ENCODE peak calls at places on chromosomes 13 and 19, in five cellular contexts. One of them, this sample, is unnamed.

GRCh38 chr13:113883921-113884804 is 20.3 kb upstream of the GAS6 start:
- DNase-seq in astrocyte of the spinal cord: no peak
- DNase-seq in mesothelial cell of epicardium: no peak
- DNase-seq in Calu3: no peak
- DNase-seq in WTC11: no peak
- DNase-seq in this sample: no peak

GRCh38 chr13:44088911-44089851 is 209.5 kb downstream of the LACC1 start:
- DNase-seq in WTC11: no peak
- DNase-seq in mesothelial cell of epicardium: no peak
- DNase-seq in astrocyte of the spinal cord: no peak
- DNase-seq in Calu3: no peak
- DNase-seq in this sample: no peak

GRCh38 chr13:40344270-40345148 is 321.9 kb downstream of the FOXO1 start:
- DNase-seq in Calu3: no peak
- DNase-seq in mesothelial cell of epicardium: no peak
- DNase-seq in astrocyte of the spinal cord: no peak
- DNase-seq in WTC11: no peak
- DNase-seq in this sample: no peak

GRCh38 chr13:103349664-103350063 is 283.4 kb upstream of the SLC10A2 start:
- DNase-seq in mesothelial cell of epicardium: peak
- DNase-seq in Calu3: no peak
- DNase-seq in WTC11: no peak
- DNase-seq in astrocyte of the spinal cord: no peak
- DNase-seq in this sample: peak

GRCh38 chr13:97235549-97236206 is 13.5 kb downstream of the MBNL2 start:
- DNase-seq in mesothelial cell of epicardium: no peak
- DNase-seq in WTC11: no peak
- DNase-seq in Calu3: no peak
- DNase-seq in astrocyte of the spinal cord: no peak
- DNase-seq in this sample: no peak

GRCh38 chr19:49573009-49573408 is 7.3 kb downstream of the NOSIP start:
- DNase-seq in WTC11: no peak
- DNase-seq in Calu3: no peak
- DNase-seq in astrocyte of the spinal cord: no peak
- DNase-seq in mesothelial cell of epicardium: no peak
- DNase-seq in this sample: no peak

GRCh38 chr19:11551603-11552235 is 7.3 kb downstream of the ELOF1 start:
- DNase-seq in mesothelial cell of epicardium: no peak
- DNase-seq in WTC11: peak
- DNase-seq in astrocyte of the spinal cord: no peak
- DNase-seq in Calu3: peak
- DNase-seq in this sample: peak

GRCh38 chr19:29771708-29772415 is 39.9 kb upstream of the CCNE1 start:
- DNase-seq in Calu3: peak
- DNase-seq in WTC11: peak
- DNase-seq in astrocyte of the spinal cord: peak
- DNase-seq in mesothelial cell of epicardium: peak
- DNase-seq in this sample: peak

GRCh38 chr19:20422216-20422615 is 143.4 kb downstream of the ZNF737 start:
- DNase-seq in Calu3: no peak
- DNase-seq in mesothelial cell of epicardium: no peak
- DNase-seq in astrocyte of the spinal cord: no peak
- DNase-seq in WTC11: no peak
- DNase-seq in this sample: no peak

GRCh38 chr13:90872491-90873025 is 474.9 kb upstream of the MIR17HG start:
- DNase-seq in astrocyte of the spinal cord: no peak
- DNase-seq in Calu3: no peak
- DNase-seq in mesothelial cell of epicardium: no peak
- DNase-seq in WTC11: no peak
- DNase-seq in this sample: no peak

GRCh38 chr13:101749584-101749983 is 297.1 kb downstream of the ITGBL1 start:
- DNase-seq in WTC11: no peak
- DNase-seq in astrocyte of the spinal cord: no peak
- DNase-seq in Calu3: no peak
- DNase-seq in mesothelial cell of epicardium: no peak
- DNase-seq in this sample: no peak

GRCh38 chr19:35293733-35294309 is 1.9 kb downstream of the MAG start:
- DNase-seq in astrocyte of the spinal cord: no peak
- DNase-seq in WTC11: peak
- DNase-seq in mesothelial cell of epicardium: no peak
- DNase-seq in Calu3: no peak
- DNase-seq in this sample: no peak

GRCh38 chr19:38196245-38196837 is 27.7 kb downstream of the DPF1 start:
- DNase-seq in mesothelial cell of epicardium: no peak
- DNase-seq in WTC11: no peak
- DNase-seq in astrocyte of the spinal cord: no peak
- DNase-seq in Calu3: no peak
- DNase-seq in this sample: no peak

GRCh38 chr19:54444737-54445136 is 4.3 kb upstream of the LENG8 start:
- DNase-seq in Calu3: no peak
- DNase-seq in mesothelial cell of epicardium: no peak
- DNase-seq in WTC11: no peak
- DNase-seq in astrocyte of the spinal cord: no peak
- DNase-seq in this sample: no peak

GRCh38 chr13:73704587-73704986 is 429.6 kb downstream of the KLF12 start:
- DNase-seq in astrocyte of the spinal cord: no peak
- DNase-seq in Calu3: peak
- DNase-seq in WTC11: no peak
- DNase-seq in mesothelial cell of epicardium: no peak
- DNase-seq in this sample: no peak

GRCh38 chr19:37007587-37008220 is 70.5 kb upstream of the ZNF420 start:
- DNase-seq in WTC11: no peak
- DNase-seq in mesothelial cell of epicardium: no peak
- DNase-seq in Calu3: no peak
- DNase-seq in astrocyte of the spinal cord: peak
- DNase-seq in this sample: peak

GRCh38 chr13:20984879-20985278 is 76.5 kb downstream of the LATS2 start:
- DNase-seq in WTC11: no peak
- DNase-seq in astrocyte of the spinal cord: peak
- DNase-seq in mesothelial cell of epicardium: no peak
- DNase-seq in Calu3: no peak
- DNase-seq in this sample: no peak

GRCh38 chr19:2532252-2533071 is 56.5 kb downstream of the GADD45B start:
- DNase-seq in mesothelial cell of epicardium: no peak
- DNase-seq in astrocyte of the spinal cord: peak
- DNase-seq in Calu3: no peak
- DNase-seq in WTC11: no peak
- DNase-seq in this sample: no peak

GRCh38 chr19:55527197-55528029 is 9.5 kb downstream of the SBK2 start:
- DNase-seq in WTC11: no peak
- DNase-seq in astrocyte of the spinal cord: no peak
- DNase-seq in Calu3: no peak
- DNase-seq in mesothelial cell of epicardium: no peak
- DNase-seq in this sample: no peak

GRCh38 chr13:37326319-37326718 is 220.9 kb upstream of the CSNK1A1L start:
- DNase-seq in astrocyte of the spinal cord: no peak
- DNase-seq in WTC11: no peak
- DNase-seq in mesothelial cell of epicardium: no peak
- DNase-seq in Calu3: no peak
- DNase-seq in this sample: no peak

GRCh38 chr19:4089400-4089908 is 22.8 kb upstream of the ZBTB7A start:
- DNase-seq in mesothelial cell of epicardium: no peak
- DNase-seq in WTC11: no peak
- DNase-seq in Calu3: no peak
- DNase-seq in astrocyte of the spinal cord: no peak
- DNase-seq in this sample: no peak

GRCh38 chr19:2426661-2427322 is 594 bp downstream of the TIMM13 start:
- DNase-seq in Calu3: peak
- DNase-seq in WTC11: peak
- DNase-seq in astrocyte of the spinal cord: no peak
- DNase-seq in mesothelial cell of epicardium: peak
- DNase-seq in this sample: peak

GRCh38 chr13:41222259-41222852 is 28.0 kb upstream of the KBTBD7 start:
- DNase-seq in mesothelial cell of epicardium: no peak
- DNase-seq in Calu3: peak
- DNase-seq in astrocyte of the spinal cord: peak
- DNase-seq in WTC11: peak
- DNase-seq in this sample: peak

GRCh38 chr19:55640043-55640576 is 692 bp upstream of the ZNF580 start:
- DNase-seq in mesothelial cell of epicardium: no peak
- DNase-seq in Calu3: no peak
- DNase-seq in astrocyte of the spinal cord: peak
- DNase-seq in WTC11: peak
- DNase-seq in this sample: peak

GRCh38 chr19:6761053-6761676 is 6.1 kb downstream of the SH2D3A start:
- DNase-seq in Calu3: no peak
- DNase-seq in WTC11: no peak
- DNase-seq in astrocyte of the spinal cord: no peak
- DNase-seq in mesothelial cell of epicardium: no peak
- DNase-seq in this sample: no peak

GRCh38 chr13:97295279-97296182 is 73.4 kb downstream of the MBNL2 start:
- DNase-seq in mesothelial cell of epicardium: no peak
- DNase-seq in Calu3: no peak
- DNase-seq in astrocyte of the spinal cord: peak
- DNase-seq in WTC11: no peak
- DNase-seq in this sample: no peak

GRCh38 chr19:20167020-20167644 is at the start of gene ZNF486:
- DNase-seq in astrocyte of the spinal cord: peak
- DNase-seq in WTC11: peak
- DNase-seq in mesothelial cell of epicardium: peak
- DNase-seq in Calu3: no peak
- DNase-seq in this sample: peak

GRCh38 chr13:44169018-44169909 is 204.4 kb upstream of the SERP2 start:
- DNase-seq in WTC11: no peak
- DNase-seq in mesothelial cell of epicardium: no peak
- DNase-seq in astrocyte of the spinal cord: no peak
- DNase-seq in Calu3: no peak
- DNase-seq in this sample: no peak

GRCh38 chr13:82993417-82993816 is 888.9 kb downstream of the SLITRK1 start:
- DNase-seq in astrocyte of the spinal cord: no peak
- DNase-seq in WTC11: no peak
- DNase-seq in mesothelial cell of epicardium: no peak
- DNase-seq in Calu3: no peak
- DNase-seq in this sample: no peak

GRCh38 chr19:310141-310651 is 19.0 kb upstream of the PLPP2 start:
- DNase-seq in mesothelial cell of epicardium: no peak
- DNase-seq in Calu3: no peak
- DNase-seq in astrocyte of the spinal cord: peak
- DNase-seq in WTC11: no peak
- DNase-seq in this sample: no peak

GRCh38 chr19:7799640-7800355 is 30.2 kb upstream of the EVI5L start:
- DNase-seq in mesothelial cell of epicardium: peak
- DNase-seq in WTC11: peak
- DNase-seq in Calu3: peak
- DNase-seq in astrocyte of the spinal cord: peak
- DNase-seq in this sample: peak

GRCh38 chr19:54515156-54515555 is 12.5 kb downstream of the LAIR2 start:
- DNase-seq in WTC11: no peak
- DNase-seq in mesothelial cell of epicardium: no peak
- DNase-seq in astrocyte of the spinal cord: no peak
- DNase-seq in Calu3: no peak
- DNase-seq in this sample: no peak

GRCh38 chr13:74641586-74641985 is 507.4 kb upstream of the KLF12 start:
- DNase-seq in Calu3: no peak
- DNase-seq in mesothelial cell of epicardium: no peak
- DNase-seq in WTC11: no peak
- DNase-seq in astrocyte of the spinal cord: peak
- DNase-seq in this sample: no peak

GRCh38 chr13:112510002-112510780 is 77.8 kb downstream of the TUBGCP3 start:
- DNase-seq in mesothelial cell of epicardium: no peak
- DNase-seq in WTC11: peak
- DNase-seq in Calu3: no peak
- DNase-seq in astrocyte of the spinal cord: peak
- DNase-seq in this sample: peak

GRCh38 chr19:18282021-18282787 is 782 bp upstream of the JUND start:
- DNase-seq in astrocyte of the spinal cord: no peak
- DNase-seq in WTC11: no peak
- DNase-seq in Calu3: peak
- DNase-seq in mesothelial cell of epicardium: no peak
- DNase-seq in this sample: no peak
- TF ChIP-seq CTCF in astrocyte of the spinal cord: peak
- TF ChIP-seq CTCF in WTC11: no peak
- TF ChIP-seq CTCF in Calu3: no peak
- TF ChIP-seq CTCF in mesothelial cell of epicardium: no peak
- TF ChIP-seq CTCF in this sample: no peak

GRCh38 chr19:46621191-46622117 is 3.4 kb downstream of the PTGIR start:
- DNase-seq in Calu3: no peak
- DNase-seq in WTC11: peak
- DNase-seq in astrocyte of the spinal cord: no peak
- DNase-seq in mesothelial cell of epicardium: no peak
- DNase-seq in this sample: no peak
- TF ChIP-seq CTCF in Calu3: peak
- TF ChIP-seq CTCF in WTC11: no peak
- TF ChIP-seq CTCF in astrocyte of the spinal cord: peak
- TF ChIP-seq CTCF in mesothelial cell of epicardium: peak
- TF ChIP-seq CTCF in this sample: no peak

DNA sequence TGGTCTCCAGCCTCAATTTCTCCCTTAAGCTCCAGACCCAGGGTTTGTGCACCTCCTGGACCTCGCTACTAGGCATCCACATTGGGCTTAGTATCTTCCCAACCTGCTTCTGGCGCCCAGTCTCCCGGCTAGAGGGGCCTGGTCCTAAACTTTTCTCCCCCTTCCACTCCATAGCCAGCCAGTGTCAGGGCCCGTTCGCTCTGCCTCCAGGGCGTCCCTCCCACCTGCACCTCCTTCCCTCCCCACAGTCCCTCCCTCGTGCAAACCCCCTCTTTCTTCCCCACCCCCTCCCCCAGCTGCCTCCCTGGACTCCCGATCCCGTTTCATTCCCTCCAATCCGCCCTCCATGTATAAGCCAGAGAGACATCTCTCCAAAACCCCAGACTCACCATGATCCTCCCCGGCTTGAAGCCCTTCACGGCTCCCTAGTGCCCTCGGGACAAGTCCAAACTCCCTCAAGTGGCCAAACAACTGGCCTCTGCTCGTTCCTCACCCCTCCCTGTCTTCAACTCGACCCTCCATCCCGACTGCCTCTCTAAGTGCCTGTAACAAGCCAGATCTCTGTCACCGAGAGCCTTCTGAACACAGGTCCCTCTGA is 1.0 kb upstream of the SAMD4B start:
- DNase-seq in Calu3: peak
- DNase-seq in astrocyte of the spinal cord: no peak
- DNase-seq in WTC11: peak
- DNase-seq in mesothelial cell of epicardium: peak
- DNase-seq in this sample: peak
- TF ChIP-seq CTCF in Calu3: no peak
- TF ChIP-seq CTCF in astrocyte of the spinal cord: peak
- TF ChIP-seq CTCF in WTC11: no peak
- TF ChIP-seq CTCF in mesothelial cell of epicardium: no peak
- TF ChIP-seq CTCF in this sample: no peak

GRCh38 chr13:109606404-109607028 is 179.9 kb downstream of the IRS2 start:
- DNase-seq in WTC11: no peak
- DNase-seq in Calu3: no peak
- DNase-seq in mesothelial cell of epicardium: no peak
- DNase-seq in astrocyte of the spinal cord: no peak
- DNase-seq in this sample: no peak

GRCh38 chr13:109605846-109606245 is 180.5 kb downstream of the IRS2 start:
- DNase-seq in WTC11: no peak
- DNase-seq in Calu3: no peak
- DNase-seq in astrocyte of the spinal cord: no peak
- DNase-seq in mesothelial cell of epicardium: no peak
- DNase-seq in this sample: no peak

GRCh38 chr13:109604894-109605293 is 181.5 kb downstream of the IRS2 start:
- DNase-seq in WTC11: no peak
- DNase-seq in Calu3: no peak
- DNase-seq in mesothelial cell of epicardium: no peak
- DNase-seq in astrocyte of the spinal cord: no peak
- DNase-seq in this sample: no peak

GRCh38 chr13:109600078-109600477 is 186.3 kb downstream of the IRS2 start:
- DNase-seq in WTC11: no peak
- DNase-seq in astrocyte of the spinal cord: no peak
- DNase-seq in mesothelial cell of epicardium: no peak
- DNase-seq in Calu3: no peak
- DNase-seq in this sample: no peak

GRCh38 chr13:109602356-109602755 is 184.0 kb downstream of the IRS2 start:
- DNase-seq in WTC11: no peak
- DNase-seq in mesothelial cell of epicardium: no peak
- DNase-seq in Calu3: no peak
- DNase-seq in astrocyte of the spinal cord: no peak
- DNase-seq in this sample: no peak
- TF ChIP-seq CTCF in WTC11: no peak
- TF ChIP-seq CTCF in mesothelial cell of epicardium: no peak
- TF ChIP-seq CTCF in Calu3: no peak
- TF ChIP-seq CTCF in astrocyte of the spinal cord: no peak
- TF ChIP-seq CTCF in this sample: no peak